ENCODE peak calls at places on chromosomes 13 and 19, in four cellular contexts. Q is H1, W is IMR-90, B is H9. D is an unnamed sample. For H3K27me3, the result is how much of the 10 kb centered on the place peaks cover.

GRCh38 chr13:97321101-97321500 is 99.0 kb downstream of the MBNL2 start:
- DNase-seq in Q (no peak), W (no peak), B (no peak), D (no peak)

GRCh38 chr13:79486433-79487188 is 5.7 kb downstream of the NDFIP2 start:
- DNase-seq in Q (no peak), W (no peak), B (no peak), D (no peak)

GRCh38 chr13:77535448-77535847 is at the start of gene SCEL:
- DNase-seq in Q (no peak), W (no peak), B (no peak), D (peak)

GRCh38 chr13:77062097-77062496 is 35.1 kb upstream of the FBXL3 start:
- DNase-seq in Q (no peak), W (peak), B (no peak), D (no peak)

GRCh38 chr13:46759861-46760260 is 37.1 kb downstream of the ESD start:
- DNase-seq in Q (no peak), W (no peak), B (no peak), D (no peak)

GRCh38 chr13:106377341-106377740 is 158.1 kb downstream of the EFNB2 start:
- DNase-seq in Q (no peak), W (no peak), B (no peak), D (no peak)

GRCh38 chr19:38867176-38867780 is 10.8 kb downstream of the RINL start:
- DNase-seq in Q (no peak), W (no peak), B (no peak), D (no peak)

GRCh38 chr13:44402902-44403719 is 29.5 kb downstream of the SERP2 start:
- DNase-seq in Q (no peak), W (no peak), B (no peak), D (no peak)

GRCh38 chr19:14061751-14062557 is at the start of gene PALM3:
- DNase-seq in Q (no peak), W (no peak), B (no peak), D (no peak)

GRCh38 chr19:31099470-31100190 is 249.6 kb downstream of the TSHZ3 start:
- DNase-seq in Q (no peak), W (no peak), B (no peak), D (no peak)

GRCh38 chr13:95530178-95530577 is 22.3 kb upstream of the CLDN10 start:
- DNase-seq in Q (no peak), W (peak), B (no peak), D (no peak)

GRCh38 chr13:45340422-45341033 is 455 bp downstream of the TPT1 start:
- DNase-seq in Q (no peak), W (peak), B (peak), D (peak)

DNA sequence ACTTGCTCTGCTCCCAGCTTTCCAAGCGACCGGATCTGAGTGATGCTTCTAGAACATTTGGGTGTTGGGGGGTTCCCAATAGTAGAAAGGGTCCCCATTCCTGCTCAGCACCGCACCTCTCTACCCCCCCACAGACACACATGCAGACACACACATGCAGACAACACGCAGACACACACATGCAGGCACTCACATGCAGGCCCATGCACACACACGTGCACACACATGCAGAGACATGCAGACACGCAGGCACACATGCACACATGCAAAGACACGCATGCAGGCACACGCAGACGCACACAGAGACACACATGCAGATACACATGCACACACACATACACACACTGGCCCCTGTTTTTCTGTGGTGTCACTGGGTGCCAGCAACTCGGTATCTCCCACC is 23.8 kb downstream of the ONECUT3 start:
- DNase-seq in Q (no peak), W (no peak), B (peak), D (no peak)
- H3K27me3 ChIP-seq in Q (half or more), W (half or more), B (half or more), D (under half)

DNA sequence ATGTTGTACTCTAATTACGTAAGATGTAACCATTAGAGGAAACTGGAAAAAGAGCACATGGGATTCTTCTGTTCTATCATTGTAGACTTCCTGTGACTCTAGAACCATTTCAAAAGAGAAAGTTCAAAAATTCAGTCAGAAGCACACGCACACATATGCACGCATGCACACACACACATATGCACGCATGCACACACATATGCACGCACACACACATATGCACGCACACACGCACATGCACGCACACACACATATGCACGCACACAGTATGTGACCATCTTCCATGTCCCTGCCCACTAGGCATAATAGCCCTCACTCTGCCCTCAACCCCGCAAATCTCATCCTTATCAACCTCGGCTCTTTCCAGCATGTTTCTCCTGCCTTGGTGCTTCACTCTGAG is 14.0 kb downstream of the GP6 start:
- DNase-seq in Q (no peak), W (no peak), B (no peak), D (no peak)
- H4K5ac ChIP-seq in Q (no peak), W (no peak), B (no peak), D (no peak)

GRCh38 chr19:1717970-1718264 is 35.4 kb upstream of the ONECUT3 start:
- DNase-seq in Q (no peak), W (no peak), B (no peak), D (no peak)
- H3K27me3 ChIP-seq in Q (under half), W (half or more), B (under half), D (under half)

DNA sequence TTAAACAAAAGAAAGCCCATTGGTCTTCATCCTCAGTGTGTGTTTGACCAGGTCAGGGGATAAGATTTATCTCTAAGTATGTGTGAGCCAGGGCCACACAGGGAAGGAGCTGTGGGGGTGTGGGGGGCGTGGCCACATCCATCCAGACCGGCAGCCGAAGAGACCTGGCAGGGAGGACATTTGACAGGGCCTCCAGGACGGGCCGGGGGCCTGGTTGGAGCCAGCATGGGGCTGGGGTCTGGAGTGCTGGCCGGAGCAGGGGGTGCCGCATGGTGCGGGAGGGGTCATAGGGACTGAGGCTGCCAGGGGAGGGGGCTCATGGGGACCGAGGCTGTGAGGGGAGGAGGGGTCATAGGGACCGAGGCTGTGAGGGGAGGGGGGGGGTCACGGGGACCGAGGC is 20.4 kb upstream of the GNA15 start:
- DNase-seq in Q (no peak), W (no peak), B (no peak), D (no peak)
- H4K5ac ChIP-seq in Q (no peak), W (no peak), B (no peak), D (no peak)

DNA sequence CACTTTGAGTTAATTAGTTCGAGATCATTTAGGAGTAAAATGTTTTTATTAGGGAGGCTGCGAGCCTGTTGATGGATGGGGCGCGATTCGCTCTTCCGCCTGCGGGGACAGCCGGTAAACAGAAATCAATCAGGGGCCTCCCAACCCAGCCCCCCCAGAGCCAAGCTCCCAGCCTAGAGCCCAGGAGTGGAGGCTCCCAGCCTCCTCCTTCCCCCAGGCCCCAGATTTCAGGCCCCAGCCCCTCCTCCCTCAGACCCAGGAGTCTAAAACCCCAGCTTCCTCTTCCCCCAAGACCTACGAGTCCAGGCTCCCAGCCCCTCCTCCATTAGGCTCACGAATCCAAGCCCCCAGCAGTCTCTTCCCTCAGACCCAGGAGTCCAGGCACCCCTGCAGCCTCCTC is 9.7 kb upstream of the ERFL start:
- DNase-seq in Q (no peak), W (no peak), B (no peak), D (no peak)
- H3K27me3 ChIP-seq in Q (half or more), W (under half), B (under half), D (under half)

GRCh38 chr19:17138937-17139598 is 63.5 kb downstream of the MYO9B start:
- DNase-seq in Q (no peak), W (no peak), B (no peak), D (no peak)
- H4K5ac ChIP-seq in Q (no peak), W (no peak), B (no peak), D (no peak)

GRCh38 chr19:51462681-51463080 is 4.4 kb upstream of the SIGLEC8 start:
- DNase-seq in Q (no peak), W (no peak), B (no peak), D (no peak)
- H3K27me3 ChIP-seq in Q (under half), W (under half), B (under half), D (under half)

GRCh38 chr13:29886446-29886845 is 36.0 kb upstream of the UBL3 start:
- DNase-seq in Q (no peak), W (no peak), B (no peak), D (no peak)

GRCh38 chr13:29884671-29885424 is 34.4 kb upstream of the UBL3 start:
- DNase-seq in Q (no peak), W (peak), B (peak), D (peak)

GRCh38 chr13:29887030-29887557 is 36.7 kb upstream of the UBL3 start:
- DNase-seq in Q (no peak), W (peak), B (no peak), D (no peak)

GRCh38 chr13:29887651-29888050 is 37.2 kb upstream of the UBL3 start:
- DNase-seq in Q (no peak), W (no peak), B (no peak), D (no peak)

GRCh38 chr13:29885967-29886366 is 35.5 kb upstream of the UBL3 start:
- DNase-seq in Q (no peak), W (no peak), B (no peak), D (no peak)
- H4K5ac ChIP-seq in Q (no peak), W (no peak), B (no peak), D (no peak)